ENCODE peak calls at places on chromosome 20, in four cellular contexts. P, B, G and R are unnamed samples.

GRCh38 chr20:50213531-50214106 is 23.0 kb downstream of the CEBPB start:
- DNase-seq in B (peak; percentile 8), P (no peak), G (no peak), R (no peak)

GRCh38 chr20:22796465-22797077 is 212.2 kb upstream of the FOXA2 start:
- DNase-seq in G (peak; percentile 59), B (no peak), P (no peak), R (no peak)

GRCh38 chr20:9241232-9241692 is 172.4 kb downstream of the PLCB4 start:
- DNase-seq in G (peak; percentile 82), P (no peak), B (no peak), R (no peak)

GRCh38 chr20:25339608-25340007 is 51.0 kb downstream of the ABHD12 start:
- DNase-seq in B (peak; percentile 53), P (no peak), G (no peak), R (no peak)

GRCh38 chr20:34010405-34010895 is 16.7 kb downstream of the RALY start:
- DNase-seq in G (no peak), B (no peak), P (no peak), R (no peak)

GRCh38 chr20:63394635-63395455 is 33.7 kb upstream of the CHRNA4 start:
- DNase-seq in P (no peak), G (no peak), B (peak; percentile 5), R (no peak)

GRCh38 chr20:51888186-51888790 is 86.0 kb upstream of the SALL4 start:
- DNase-seq in B (no peak), P (no peak), G (no peak), R (no peak)

GRCh38 chr20:53816872-53817398 is 223.3 kb upstream of the ZNF217 start:
- DNase-seq in P (no peak), B (no peak), G (no peak), R (no peak)

GRCh38 chr20:49956689-49957443 is 20.7 kb downstream of the RNF114 start:
- DNase-seq in G (no peak), P (no peak), B (peak; percentile 52), R (no peak)

GRCh38 chr20:46963196-46963529 is 68.5 kb downstream of the EYA2 start:
- DNase-seq in G (no peak), B (no peak), P (no peak), R (no peak)

GRCh38 chr20:24766143-24766527 is 182.9 kb upstream of the CST7 start:
- DNase-seq in G (no peak), B (no peak), P (no peak), R (no peak)

GRCh38 chr20:53083411-53083810 is 111.3 kb downstream of the TSHZ2 start:
- DNase-seq in G (no peak), B (no peak), P (no peak), R (no peak)

DNA sequence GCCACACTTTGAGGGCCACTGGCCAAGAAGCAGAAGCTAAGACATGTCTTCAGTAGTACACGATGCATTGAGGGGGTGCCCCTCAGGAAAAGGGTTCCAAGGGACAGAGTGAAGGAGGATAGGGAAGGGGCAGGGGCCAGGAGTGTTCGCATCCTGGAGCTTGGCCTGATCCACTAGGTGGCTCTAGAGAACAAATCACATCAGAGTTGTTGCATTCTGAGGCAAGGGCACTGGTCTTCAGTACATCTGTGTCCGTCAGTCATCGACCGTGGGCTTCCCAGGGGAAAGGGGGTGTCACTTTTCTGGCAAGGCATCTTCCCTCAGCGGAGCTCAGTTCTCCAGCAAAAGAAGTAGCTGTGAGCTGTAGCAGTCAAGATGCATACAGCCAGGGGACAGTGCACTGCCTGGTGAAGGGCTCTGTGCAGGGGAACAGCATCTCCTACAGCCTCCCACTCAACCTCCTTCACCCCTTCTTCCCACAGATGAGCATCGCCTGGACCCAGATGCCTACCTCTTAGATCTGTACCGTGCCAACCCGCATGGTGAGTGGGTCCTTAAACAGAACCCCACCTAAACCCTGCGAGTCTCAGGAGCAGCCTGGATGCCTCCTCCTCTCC is 47.8 kb downstream of the ARHGAP40 start:
- DNase-seq in P (no peak), G (peak; percentile 25), B (no peak), R (no peak)
- TF ChIP-seq CTCF in P (peak; percentile 52), G (peak; percentile 48), B (no peak), R (peak; percentile 52)

DNA sequence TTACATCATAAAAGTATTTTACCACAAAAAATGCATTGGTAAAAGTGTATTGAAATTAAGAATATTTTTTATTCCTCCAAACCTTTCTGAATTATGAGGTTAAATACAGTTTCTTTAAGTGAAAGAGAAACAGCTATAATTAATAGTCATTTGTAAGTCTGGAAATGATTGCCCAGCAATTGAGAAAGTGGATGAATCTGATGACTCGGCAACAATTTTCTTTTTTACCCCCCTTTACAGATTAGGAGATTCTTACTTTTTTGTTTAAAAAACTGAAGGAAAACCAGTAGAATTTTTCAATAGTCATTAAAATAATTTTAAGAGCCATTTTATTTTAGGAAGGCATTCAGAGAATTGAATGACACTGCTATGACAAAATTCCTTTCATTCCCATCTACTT is 169.6 kb upstream of the PRND start:
- DNase-seq in G (no peak), B (no peak), P (no peak), R (no peak)
- TF ChIP-seq CTCF in G (no peak), B (no peak), P (no peak), R (no peak)

GRCh38 chr20:11468880-11469279 is 448.8 kb upstream of the BTBD3 start:
- DNase-seq in P (no peak), G (no peak), B (no peak), R (no peak)

GRCh38 chr20:11469795-11470495 is 447.7 kb upstream of the BTBD3 start:
- DNase-seq in G (peak; percentile 26), B (no peak), P (no peak), R (no peak)

GRCh38 chr20:11467436-11467835 is 450.3 kb upstream of the BTBD3 start:
- DNase-seq in G (no peak), B (no peak), P (no peak), R (no peak)
- TF ChIP-seq CTCF in G (no peak), B (no peak), P (no peak), R (no peak)

GRCh38 chr20:3654326-3655031 is 8.7 kb downstream of the GFRA4 start:
- DNase-seq in P (no peak), G (no peak), B (no peak), R (no peak)
- TF ChIP-seq CTCF in P (no peak), G (no peak), B (no peak), R (no peak)

GRCh38 chr20:43662943-43663655 is 3.8 kb upstream of the MYBL2 start:
- DNase-seq in B (no peak), G (peak; percentile 47), P (no peak), R (no peak)

GRCh38 chr20:43653966-43654365 is 12.9 kb upstream of the MYBL2 start:
- DNase-seq in P (no peak), B (no peak), G (no peak), R (no peak)

GRCh38 chr20:43655937-43656336 is 11.0 kb upstream of the MYBL2 start:
- DNase-seq in B (no peak), P (no peak), G (no peak), R (no peak)

GRCh38 chr20:43658068-43658722 is 8.7 kb upstream of the MYBL2 start:
- DNase-seq in G (peak; percentile 24), P (no peak), B (no peak), R (no peak)

DNA sequence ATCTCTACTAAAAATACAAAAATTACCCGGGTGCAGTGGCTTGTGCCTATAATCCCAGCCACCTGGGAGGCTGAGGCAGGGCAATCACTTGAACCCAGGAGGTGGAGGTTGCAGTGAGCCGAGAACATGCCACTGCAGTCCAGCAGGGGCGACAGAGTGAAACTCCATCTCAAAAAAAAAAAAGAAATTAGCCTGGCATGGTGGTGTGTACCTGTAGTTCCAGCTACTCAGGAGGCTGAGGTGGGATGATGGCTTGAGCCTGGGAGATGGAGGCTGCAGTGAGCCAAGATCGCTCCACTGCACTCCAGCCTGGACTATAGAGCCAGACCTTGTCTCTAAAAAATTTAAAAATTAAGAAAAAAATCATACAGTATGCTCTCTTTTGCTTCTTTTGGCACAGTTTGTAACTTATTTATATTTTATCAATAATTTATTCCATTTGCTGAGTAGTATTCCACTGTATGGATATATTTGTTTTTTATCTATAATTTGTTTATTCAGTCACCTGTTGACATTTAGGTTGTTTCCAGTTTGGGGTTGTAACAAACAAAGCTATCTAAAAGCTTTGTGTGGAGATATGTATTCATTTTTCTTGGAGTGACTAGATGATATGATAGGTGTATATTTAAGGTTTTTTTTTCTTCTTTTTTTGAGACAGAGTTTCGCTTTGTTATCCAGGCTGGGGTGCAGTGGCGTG is 8.0 kb upstream of the MYBL2 start:
- DNase-seq in P (no peak), G (no peak), B (no peak), R (no peak)
- TF ChIP-seq CTCF in P (no peak), G (no peak), B (no peak), R (peak; percentile 7)

DNA sequence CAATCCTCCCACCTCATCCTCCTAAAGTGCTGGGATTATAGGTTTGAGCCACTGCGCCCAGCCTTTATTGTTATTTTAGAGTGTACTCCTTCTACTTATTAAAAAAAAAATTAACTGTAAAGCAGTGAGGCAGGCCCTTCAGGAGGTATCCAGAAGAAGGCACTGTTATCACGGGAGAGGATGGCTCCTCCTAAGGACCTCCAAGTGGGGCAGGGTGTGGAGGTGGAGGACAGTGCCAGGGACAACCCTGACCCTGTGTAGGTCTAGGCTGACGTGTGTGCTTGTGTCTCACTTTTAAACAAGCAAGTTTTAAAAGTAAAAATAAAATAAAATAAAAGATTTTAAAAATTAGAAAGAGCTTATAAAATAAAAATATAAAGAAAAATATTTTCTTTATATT is 23.7 kb upstream of the TAF4 start:
- DNase-seq in P (no peak), G (no peak), B (no peak), R (no peak)
- TF ChIP-seq CTCF in P (no peak), G (no peak), B (no peak), R (no peak)